ENCODE peak calls at places on chromosomes 4 and X, in eight cellular contexts. O, T, E, Y, H, W, Z and L are unnamed samples.

GRCh38 chr4:128601992-128602695 is 207.4 kb upstream of the JADE1 start:
- DNase-seq in O (no peak), W (no peak), E (no peak), H (no peak), Z (no peak), T (peak), Y (no peak), L (no peak)

GRCh38 chr4:183831689-183832088 is 73.4 kb upstream of the STOX2 start:
- DNase-seq in T (no peak), O (no peak), H (no peak), W (no peak), Z (no peak), E (no peak), Y (no peak), L (no peak)

GRCh38 chr4:154164931-154165839 is 326.4 kb downstream of the DCHS2 start:
- DNase-seq in T (peak), W (peak), O (peak), E (no peak), Y (peak), Z (peak), H (no peak), L (no peak)

GRCh38 chrX:29662759-29663503 is 552.4 kb upstream of the MAGEB2 start:
- DNase-seq in Y (peak), Z (peak), W (no peak), E (no peak), H (no peak), T (peak), O (no peak), L (no peak)

GRCh38 chr4:74223801-74224200 is 65.9 kb downstream of the MTHFD2L start:
- DNase-seq in T (peak), Z (peak), E (no peak), O (no peak), H (no peak), W (no peak), Y (peak), L (no peak)

GRCh38 chr4:53844133-53844532 is 220.3 kb downstream of the CHIC2 start:
- DNase-seq in W (no peak), H (no peak), T (no peak), E (no peak), Y (no peak), O (no peak), Z (no peak), L (no peak)

GRCh38 chrX:2967998-2968909 is 38.1 kb upstream of the ARSH start:
- DNase-seq in Z (peak), T (peak), E (no peak), H (no peak), O (no peak), W (peak), Y (peak), L (no peak)

GRCh38 chrX:9586992-9587392 is 122.1 kb downstream of the TBL1X start:
- DNase-seq in E (no peak), Z (no peak), T (no peak), O (no peak), W (no peak), Y (no peak), H (no peak), L (peak)

GRCh38 chr4:8176547-8177399 is 18.2 kb upstream of the ABLIM2 start:
- DNase-seq in W (peak), Z (peak), O (no peak), E (peak), T (peak), Y (peak), H (peak), L (peak)

GRCh38 chr4:162836773-162837172 is 329.9 kb downstream of the NAF1 start:
- DNase-seq in W (no peak), T (no peak), E (no peak), Y (no peak), Z (no peak), H (no peak), O (no peak), L (no peak)

GRCh38 chr4:3270141-3270611 is 21.2 kb downstream of the MSANTD1 start:
- DNase-seq in Z (no peak), H (no peak), T (no peak), Y (no peak), E (no peak), O (no peak), W (no peak), L (no peak)

GRCh38 chr4:962231-963208 is 10.8 kb downstream of the DGKQ start:
- DNase-seq in W (no peak), Z (no peak), Y (no peak), T (no peak), H (no peak), E (no peak), O (no peak), L (no peak)

GRCh38 chr4:98722000-98722399 is 63.6 kb upstream of the TSPAN5 start:
- DNase-seq in H (no peak), Z (no peak), O (no peak), Y (peak), E (no peak), W (no peak), T (no peak), L (no peak)

GRCh38 chrX:357693-358471 is 28.8 kb downstream of the PPP2R3B start:
- DNase-seq in Y (no peak), W (peak), Z (peak), E (peak), H (no peak), T (peak), O (no peak), L (no peak)

GRCh38 chr4:158781963-158782362 is 13.1 kb downstream of the FNIP2 start:
- DNase-seq in T (no peak), W (no peak), O (no peak), Z (no peak), H (no peak), Y (no peak), E (no peak), L (no peak)

GRCh38 chrX:14964500-14964899 is 91.3 kb downstream of the MOSPD2 start:
- DNase-seq in T (peak), Y (peak), Z (peak), H (no peak), E (no peak), W (no peak), O (no peak), L (no peak)

GRCh38 chr4:84678976-84679744 is 96.2 kb downstream of the CDS1 start:
- DNase-seq in Z (no peak), O (no peak), H (no peak), Y (no peak), W (no peak), T (no peak), E (no peak), L (no peak)

GRCh38 chr4:81609844-81610243 is 138.1 kb upstream of the RASGEF1B start:
- DNase-seq in E (no peak), Y (no peak), T (no peak), Z (no peak), W (no peak), O (no peak), H (no peak), L (no peak)

GRCh38 chr4:7060346-7061150 is 7.3 kb downstream of the GRPEL1 start:
- DNase-seq in T (no peak), E (no peak), O (no peak), W (no peak), Y (no peak), H (no peak), Z (no peak), L (no peak)

GRCh38 chrX:23483396-23483795 is 148.7 kb downstream of the PTCHD1 start:
- DNase-seq in E (no peak), O (no peak), W (no peak), H (no peak), Y (no peak), T (no peak), Z (no peak), L (no peak)

GRCh38 chr4:1511441-1512041 is 105.3 kb upstream of the NKX1-1 start:
- DNase-seq in O (no peak), E (peak), W (peak), Z (no peak), Y (no peak), T (peak), H (no peak), L (no peak)

GRCh38 chr4:13169731-13170130 is 314.4 kb downstream of the RAB28 start:
- DNase-seq in O (no peak), Z (no peak), E (no peak), Y (no peak), W (no peak), T (no peak), H (no peak), L (no peak)

GRCh38 chr4:39987505-39987904 is 9.8 kb upstream of the PDS5A start:
- DNase-seq in W (no peak), H (no peak), E (no peak), Z (no peak), Y (no peak), O (no peak), T (no peak), L (no peak)

GRCh38 chr4:159216834-159217233 is 114.0 kb downstream of the RAPGEF2 start:
- DNase-seq in Y (no peak), O (no peak), T (no peak), E (no peak), Z (no peak), W (no peak), H (no peak), L (no peak)

GRCh38 chr4:155025762-155026457 is 182.5 kb upstream of the NPY2R start:
- DNase-seq in H (no peak), O (peak), E (peak), Y (peak), T (peak), Z (peak), W (peak), L (peak)

GRCh38 chrX:22634081-22634480 is 361.4 kb downstream of the CBLL2 start:
- DNase-seq in T (peak), Y (peak), O (no peak), E (no peak), H (no peak), Z (no peak), W (no peak), L (no peak)

GRCh38 chr4:168857009-168857408 is 153.0 kb downstream of the CBR4 start:
- DNase-seq in T (no peak), Z (no peak), H (no peak), W (no peak), O (no peak), Y (no peak), E (no peak), L (no peak)

GRCh38 chr4:165864228-165864627 is 8.8 kb upstream of the TLL1 start:
- DNase-seq in Z (no peak), E (no peak), W (no peak), O (no peak), T (peak), Y (no peak), H (no peak), L (no peak)

GRCh38 chr4:82099863-82100579 is 273.8 kb downstream of the HNRNPD start:
- DNase-seq in Z (peak), W (no peak), E (no peak), H (no peak), O (no peak), Y (peak), T (no peak), L (no peak)

GRCh38 chrX:40091691-40092421 is 5.9 kb downstream of the BCOR start:
- DNase-seq in T (no peak), E (no peak), O (no peak), W (no peak), H (no peak), Z (no peak), Y (no peak), L (no peak)

GRCh38 chr4:1411436-1412375 is 5.5 kb upstream of the NKX1-1 start:
- DNase-seq in W (no peak), E (peak), H (no peak), Y (no peak), Z (no peak), O (no peak), T (no peak), L (no peak)

GRCh38 chr4:152983774-152984411 is 47.8 kb downstream of the FHDC1 start:
- DNase-seq in H (no peak), T (peak), O (no peak), E (no peak), Z (peak), W (no peak), Y (peak), L (no peak)

GRCh38 chr4:27149541-27150212 is 289.0 kb downstream of the STIM2 start:
- DNase-seq in T (peak), H (no peak), Y (peak), Z (no peak), W (no peak), E (no peak), O (no peak), L (no peak)

GRCh38 chr4:174053895-174054294 is 229.6 kb downstream of the FBXO8 start:
- DNase-seq in Y (no peak), W (no peak), E (no peak), Z (no peak), O (no peak), T (no peak), H (no peak), L (no peak)

GRCh38 chr4:7769936-7770674 is 169.6 kb downstream of the AFAP1 start:
- DNase-seq in Z (peak), T (peak), E (peak), H (no peak), W (no peak), Y (no peak), O (no peak), L (peak)

GRCh38 chr4:56181140-56181950 is 205.9 kb downstream of the AASDH start:
- DNase-seq in H (no peak), E (no peak), Z (peak), Y (peak), O (no peak), W (peak), T (peak), L (no peak)

GRCh38 chr4:25890653-25891485 is 23.2 kb upstream of the SMIM20 start:
- DNase-seq in Y (no peak), H (no peak), W (no peak), E (no peak), Z (no peak), T (no peak), O (no peak), L (no peak)

GRCh38 chrX:49856819-49857218 is 22.5 kb upstream of the USP27X start:
- DNase-seq in W (no peak), O (no peak), T (no peak), E (no peak), Z (no peak), H (no peak), Y (no peak), L (no peak)